ENCODE peak calls at places on chromosomes 3 and 15, in seven cellular contexts. One of them, this sample, is unnamed.

GRCh38 chr3:171774516-171774915 is 35.8 kb downstream of the PLD1 start:
- DNase-seq in ovary: no peak
- DNase-seq in HepG2: no peak
- DNase-seq in transverse colon: no peak
- DNase-seq in stomach: no peak
- DNase-seq in sigmoid colon: no peak
- DNase-seq in suprapubic skin: no peak
- DNase-seq in this sample: peak

GRCh38 chr3:187519428-187519890 is 150.7 kb downstream of the SST start:
- DNase-seq in transverse colon: no peak
- DNase-seq in sigmoid colon: no peak
- DNase-seq in ovary: no peak
- DNase-seq in suprapubic skin: no peak
- DNase-seq in HepG2: no peak
- DNase-seq in stomach: no peak
- DNase-seq in this sample: no peak

GRCh38 chr15:29571728-29572454 is 250.4 kb downstream of the TJP1 start:
- DNase-seq in suprapubic skin: no peak
- DNase-seq in transverse colon: peak
- DNase-seq in sigmoid colon: no peak
- DNase-seq in stomach: no peak
- DNase-seq in ovary: no peak
- DNase-seq in HepG2: no peak
- DNase-seq in this sample: no peak

GRCh38 chr3:144921710-144922109 is 950.1 kb downstream of the DIPK2A start:
- DNase-seq in stomach: no peak
- DNase-seq in transverse colon: no peak
- DNase-seq in ovary: no peak
- DNase-seq in sigmoid colon: no peak
- DNase-seq in HepG2: no peak
- DNase-seq in suprapubic skin: no peak
- DNase-seq in this sample: no peak

GRCh38 chr15:71743861-71744382 is 66.4 kb upstream of the NR2E3 start:
- DNase-seq in suprapubic skin: no peak
- DNase-seq in stomach: peak
- DNase-seq in HepG2: peak
- DNase-seq in transverse colon: peak
- DNase-seq in ovary: peak
- DNase-seq in sigmoid colon: no peak
- DNase-seq in this sample: peak

GRCh38 chr3:53222183-53222901 is 33.5 kb downstream of the TKT start:
- DNase-seq in HepG2: peak
- DNase-seq in transverse colon: no peak
- DNase-seq in sigmoid colon: no peak
- DNase-seq in suprapubic skin: no peak
- DNase-seq in stomach: no peak
- DNase-seq in ovary: no peak
- DNase-seq in this sample: no peak

GRCh38 chr15:22918056-22918455 is 62.1 kb downstream of the CYFIP1 start:
- DNase-seq in transverse colon: no peak
- DNase-seq in suprapubic skin: no peak
- DNase-seq in HepG2: no peak
- DNase-seq in ovary: no peak
- DNase-seq in stomach: no peak
- DNase-seq in sigmoid colon: no peak
- DNase-seq in this sample: peak

GRCh38 chr3:60636846-60637245 is 614.4 kb downstream of the FHIT start:
- DNase-seq in ovary: no peak
- DNase-seq in transverse colon: no peak
- DNase-seq in sigmoid colon: no peak
- DNase-seq in suprapubic skin: no peak
- DNase-seq in stomach: no peak
- DNase-seq in HepG2: no peak
- DNase-seq in this sample: no peak

GRCh38 chr3:95036526-95037021 is 973.7 kb downstream of the NSUN3 start:
- DNase-seq in sigmoid colon: no peak
- DNase-seq in stomach: no peak
- DNase-seq in suprapubic skin: no peak
- DNase-seq in transverse colon: no peak
- DNase-seq in ovary: no peak
- DNase-seq in HepG2: no peak
- DNase-seq in this sample: no peak

GRCh38 chr15:91047545-91048199 is 25.3 kb upstream of the VPS33B start:
- DNase-seq in HepG2: no peak
- DNase-seq in ovary: no peak
- DNase-seq in sigmoid colon: no peak
- DNase-seq in transverse colon: no peak
- DNase-seq in suprapubic skin: no peak
- DNase-seq in stomach: no peak
- DNase-seq in this sample: no peak

GRCh38 chr3:84965141-84965540 is 6.4 kb downstream of the CADM2 start:
- DNase-seq in HepG2: peak
- DNase-seq in suprapubic skin: no peak
- DNase-seq in transverse colon: no peak
- DNase-seq in ovary: no peak
- DNase-seq in sigmoid colon: no peak
- DNase-seq in stomach: no peak
- DNase-seq in this sample: no peak

GRCh38 chr3:134426660-134427181 is 52.5 kb upstream of the AMOTL2 start:
- DNase-seq in transverse colon: no peak
- DNase-seq in suprapubic skin: no peak
- DNase-seq in ovary: no peak
- DNase-seq in HepG2: no peak
- DNase-seq in stomach: no peak
- DNase-seq in sigmoid colon: no peak
- DNase-seq in this sample: no peak

GRCh38 chr3:194931366-194931765 is 245.7 kb downstream of the FAM43A start:
- DNase-seq in transverse colon: no peak
- DNase-seq in HepG2: no peak
- DNase-seq in stomach: no peak
- DNase-seq in suprapubic skin: no peak
- DNase-seq in ovary: no peak
- DNase-seq in sigmoid colon: no peak
- DNase-seq in this sample: no peak

GRCh38 chr15:83845230-83845629 is 191.3 kb downstream of the ADAMTSL3 start:
- DNase-seq in sigmoid colon: no peak
- DNase-seq in ovary: no peak
- DNase-seq in suprapubic skin: no peak
- DNase-seq in stomach: no peak
- DNase-seq in transverse colon: no peak
- DNase-seq in HepG2: no peak
- DNase-seq in this sample: no peak

GRCh38 chr15:57706405-57707209 is at the start of gene POLR2M:
- DNase-seq in sigmoid colon: peak
- DNase-seq in ovary: peak
- DNase-seq in transverse colon: peak
- DNase-seq in suprapubic skin: peak
- DNase-seq in HepG2: peak
- DNase-seq in stomach: peak
- DNase-seq in this sample: peak
- TF ChIP-seq EP300 in sigmoid colon: peak
- TF ChIP-seq EP300 in ovary: peak
- TF ChIP-seq EP300 in transverse colon: peak
- TF ChIP-seq EP300 in suprapubic skin: no peak
- TF ChIP-seq EP300 in HepG2: no peak
- TF ChIP-seq EP300 in stomach: peak
- TF ChIP-seq EP300 in this sample: no peak

GRCh38 chr15:76903251-76903681 is 1.9 kb downstream of the SCAPER start:
- DNase-seq in stomach: no peak
- DNase-seq in sigmoid colon: no peak
- DNase-seq in ovary: no peak
- DNase-seq in HepG2: peak
- DNase-seq in suprapubic skin: no peak
- DNase-seq in transverse colon: no peak
- DNase-seq in this sample: no peak
- TF ChIP-seq CTCF in stomach: no peak
- TF ChIP-seq CTCF in sigmoid colon: no peak
- TF ChIP-seq CTCF in ovary: no peak
- TF ChIP-seq CTCF in HepG2: peak
- TF ChIP-seq CTCF in suprapubic skin: no peak
- TF ChIP-seq CTCF in transverse colon: no peak
- TF ChIP-seq CTCF in this sample: peak

GRCh38 chr3:173395412-173396181 is 1.9 kb upstream of the NLGN1 start:
- DNase-seq in HepG2: no peak
- DNase-seq in ovary: peak
- DNase-seq in sigmoid colon: peak
- DNase-seq in stomach: peak
- DNase-seq in transverse colon: peak
- DNase-seq in suprapubic skin: peak
- DNase-seq in this sample: peak
- TF ChIP-seq POLR2A in HepG2: no peak
- TF ChIP-seq POLR2A in ovary: peak
- TF ChIP-seq POLR2A in sigmoid colon: peak
- TF ChIP-seq POLR2A in stomach: no peak
- TF ChIP-seq POLR2A in transverse colon: peak
- TF ChIP-seq POLR2A in suprapubic skin: peak
- TF ChIP-seq POLR2A in this sample: peak

DNA sequence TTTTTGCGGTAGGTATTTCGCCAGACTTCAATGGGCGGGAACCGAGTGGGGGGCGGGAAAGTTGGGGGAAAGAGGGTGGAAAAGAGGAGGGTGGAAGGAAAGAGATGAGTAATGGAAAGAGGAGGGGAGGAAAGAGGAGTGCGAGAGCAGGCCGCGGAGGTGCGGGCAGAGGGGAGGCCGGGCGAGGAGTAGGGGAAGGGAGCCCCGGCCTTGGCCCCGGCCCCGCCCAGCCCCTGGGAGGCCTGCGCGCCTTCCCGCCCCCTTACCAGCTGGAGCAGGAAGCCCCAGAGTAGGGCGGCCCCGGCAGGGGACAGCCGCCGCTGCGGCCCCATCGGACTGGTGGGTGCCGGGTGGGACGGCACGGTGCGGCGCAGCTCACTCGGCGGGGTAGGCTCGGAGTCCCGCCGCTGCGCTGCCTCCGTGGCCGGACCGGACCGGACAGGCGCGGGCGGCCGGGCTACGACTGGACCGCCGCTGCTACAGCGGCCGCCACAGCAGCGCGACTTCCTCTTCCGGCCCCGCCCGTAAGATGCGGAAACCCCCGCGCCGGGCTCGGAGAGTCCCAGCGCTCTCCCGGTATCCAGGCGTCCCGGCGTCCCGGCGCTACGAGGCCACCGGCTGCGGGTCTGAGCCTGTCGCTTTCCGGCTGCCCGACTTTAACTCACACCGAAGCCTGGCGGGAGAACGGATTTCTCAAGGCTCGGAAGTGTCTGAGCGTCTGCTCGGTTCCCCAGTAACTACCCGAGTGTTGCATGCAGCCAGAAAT is at the start of gene SPPL2A:
- DNase-seq in sigmoid colon: peak
- DNase-seq in transverse colon: peak
- DNase-seq in HepG2: peak
- DNase-seq in stomach: peak
- DNase-seq in suprapubic skin: peak
- DNase-seq in ovary: peak
- DNase-seq in this sample: peak
- TF ChIP-seq EP300 in sigmoid colon: no peak
- TF ChIP-seq EP300 in transverse colon: no peak
- TF ChIP-seq EP300 in HepG2: peak
- TF ChIP-seq EP300 in stomach: no peak
- TF ChIP-seq EP300 in suprapubic skin: no peak
- TF ChIP-seq EP300 in ovary: no peak
- TF ChIP-seq EP300 in this sample: no peak

GRCh38 chr3:126113733-126114132 is 29.8 kb upstream of the SLC41A3 start:
- DNase-seq in stomach: no peak
- DNase-seq in suprapubic skin: peak
- DNase-seq in HepG2: no peak
- DNase-seq in sigmoid colon: peak
- DNase-seq in transverse colon: peak
- DNase-seq in ovary: no peak
- DNase-seq in this sample: no peak
- TF ChIP-seq CTCF in stomach: no peak
- TF ChIP-seq CTCF in suprapubic skin: no peak
- TF ChIP-seq CTCF in HepG2: peak
- TF ChIP-seq CTCF in sigmoid colon: no peak
- TF ChIP-seq CTCF in transverse colon: no peak
- TF ChIP-seq CTCF in ovary: no peak
- TF ChIP-seq CTCF in this sample: peak

GRCh38 chr15:33068007-33068441 is 126.5 kb downstream of the FMN1 start:
- DNase-seq in HepG2: peak
- DNase-seq in ovary: no peak
- DNase-seq in transverse colon: peak
- DNase-seq in stomach: peak
- DNase-seq in suprapubic skin: peak
- DNase-seq in sigmoid colon: peak
- DNase-seq in this sample: peak

GRCh38 chr15:33068531-33068990 is 126.0 kb downstream of the FMN1 start:
- DNase-seq in ovary: no peak
- DNase-seq in suprapubic skin: peak
- DNase-seq in transverse colon: peak
- DNase-seq in stomach: peak
- DNase-seq in sigmoid colon: no peak
- DNase-seq in HepG2: peak
- DNase-seq in this sample: no peak

GRCh38 chr15:33069161-33069560 is 125.4 kb downstream of the FMN1 start:
- DNase-seq in stomach: no peak
- DNase-seq in HepG2: no peak
- DNase-seq in ovary: no peak
- DNase-seq in transverse colon: no peak
- DNase-seq in sigmoid colon: no peak
- DNase-seq in suprapubic skin: no peak
- DNase-seq in this sample: no peak

GRCh38 chr15:33074942-33075341 is 119.6 kb downstream of the FMN1 start:
- DNase-seq in suprapubic skin: no peak
- DNase-seq in transverse colon: peak
- DNase-seq in stomach: no peak
- DNase-seq in HepG2: no peak
- DNase-seq in sigmoid colon: no peak
- DNase-seq in ovary: no peak
- DNase-seq in this sample: no peak

GRCh38 chr15:33071451-33071850 is 123.1 kb downstream of the FMN1 start:
- DNase-seq in sigmoid colon: no peak
- DNase-seq in transverse colon: no peak
- DNase-seq in stomach: no peak
- DNase-seq in suprapubic skin: no peak
- DNase-seq in HepG2: no peak
- DNase-seq in ovary: no peak
- DNase-seq in this sample: no peak
- TF ChIP-seq POLR2A in sigmoid colon: no peak
- TF ChIP-seq POLR2A in transverse colon: no peak
- TF ChIP-seq POLR2A in stomach: no peak
- TF ChIP-seq POLR2A in suprapubic skin: no peak
- TF ChIP-seq POLR2A in HepG2: no peak
- TF ChIP-seq POLR2A in ovary: no peak
- TF ChIP-seq POLR2A in this sample: no peak

DNA sequence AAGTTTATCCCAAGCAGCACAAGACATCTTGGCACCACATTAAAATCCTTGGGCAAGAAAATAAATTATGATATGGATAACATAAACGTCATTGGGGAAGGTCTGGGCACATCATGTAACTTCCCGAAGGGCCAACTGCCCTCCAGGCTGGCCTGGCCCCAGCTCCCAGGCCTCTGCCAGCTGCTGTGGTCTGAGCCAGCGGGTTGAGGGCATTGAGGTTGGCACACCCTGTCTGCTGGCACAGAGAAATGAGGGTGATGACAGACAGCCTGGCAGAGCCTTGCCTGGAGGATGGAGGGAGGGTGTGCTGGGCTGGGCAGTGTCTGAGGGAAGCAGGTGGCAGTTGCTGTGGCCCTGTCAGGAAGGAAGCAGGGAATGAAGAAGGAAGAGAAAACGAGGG is 3.3 kb upstream of the RBSN start:
- DNase-seq in ovary: no peak
- DNase-seq in suprapubic skin: peak
- DNase-seq in stomach: peak
- DNase-seq in HepG2: no peak
- DNase-seq in transverse colon: peak
- DNase-seq in sigmoid colon: peak
- DNase-seq in this sample: peak
- TF ChIP-seq EP300 in ovary: no peak
- TF ChIP-seq EP300 in suprapubic skin: peak
- TF ChIP-seq EP300 in stomach: peak
- TF ChIP-seq EP300 in HepG2: no peak
- TF ChIP-seq EP300 in transverse colon: peak
- TF ChIP-seq EP300 in sigmoid colon: peak
- TF ChIP-seq EP300 in this sample: peak

GRCh38 chr15:67696087-67696486 is 129.2 kb upstream of the SKOR1 start:
- DNase-seq in HepG2: no peak
- DNase-seq in transverse colon: no peak
- DNase-seq in stomach: no peak
- DNase-seq in suprapubic skin: no peak
- DNase-seq in sigmoid colon: no peak
- DNase-seq in ovary: no peak
- DNase-seq in this sample: no peak
- TF ChIP-seq CTCF in HepG2: no peak
- TF ChIP-seq CTCF in transverse colon: no peak
- TF ChIP-seq CTCF in stomach: no peak
- TF ChIP-seq CTCF in suprapubic skin: no peak
- TF ChIP-seq CTCF in sigmoid colon: no peak
- TF ChIP-seq CTCF in ovary: no peak
- TF ChIP-seq CTCF in this sample: no peak